ENCODE peak calls at places on chromosomes 1 and 21, in six cellular contexts. V, U, K, J, O and D are unnamed samples.

GRCh38 chr1:211066781-211067384 is 67.1 kb downstream of the KCNH1 start:
- DNase-seq in V (peak; percentile 5), U (no peak), K (no peak), J (no peak), O (no peak), D (no peak)

GRCh38 chr1:56452027-56453011 is 127.0 kb downstream of the PLPP3 start:
- DNase-seq in V (no peak), U (no peak), K (no peak), J (no peak), O (no peak), D (no peak)

GRCh38 chr1:217153361-217153760 is 430.1 kb upstream of the ESRRG start:
- DNase-seq in V (no peak), U (no peak), K (no peak), J (no peak), O (no peak), D (no peak)

GRCh38 chr1:154497026-154497806 is 4.8 kb upstream of the TDRD10 start:
- DNase-seq in V (no peak), U (no peak), K (no peak), J (no peak), O (no peak), D (no peak)

GRCh38 chr1:208381481-208381880 is 137.3 kb upstream of the PLXNA2 start:
- DNase-seq in V (no peak), U (no peak), K (no peak), J (no peak), O (no peak), D (no peak)

GRCh38 chr1:236204656-236205055 is 62.3 kb downstream of the GPR137B start:
- DNase-seq in V (no peak), U (no peak), K (no peak), J (no peak), O (no peak), D (no peak)

GRCh38 chr1:90833497-90834087 is 116.5 kb upstream of the BARHL2 start:
- DNase-seq in V (no peak), U (no peak), K (no peak), J (no peak), O (no peak), D (no peak)

GRCh38 chr1:173245892-173246291 is 38.8 kb upstream of the TNFSF4 start:
- DNase-seq in V (no peak), U (no peak), K (no peak), J (no peak), O (no peak), D (no peak)

GRCh38 chr1:10575616-10576015 is 100.9 kb downstream of the PEX14 start:
- DNase-seq in V (no peak), U (no peak), K (no peak), J (no peak), O (no peak), D (peak; percentile 42)

GRCh38 chr1:157156058-157156541 is 17.9 kb upstream of the ETV3 start:
- DNase-seq in V (peak; percentile 79), U (peak; percentile 70), K (peak; percentile 62), J (peak; percentile 90), O (peak; percentile 55), D (peak; percentile 61)

GRCh38 chr1:87588445-87588844 is 259.8 kb downstream of the LMO4 start:
- DNase-seq in V (no peak), U (no peak), K (no peak), J (no peak), O (no peak), D (no peak)

GRCh38 chr1:215143497-215143896 is 61.0 kb downstream of the KCNK2 start:
- DNase-seq in V (no peak), U (no peak), K (no peak), J (no peak), O (no peak), D (no peak)

GRCh38 chr1:82932727-82933126 is 1066.2 kb downstream of the TTLL7 start:
- DNase-seq in V (no peak), U (no peak), K (no peak), J (no peak), O (no peak), D (no peak)

GRCh38 chr1:66552829-66553228 is 18.9 kb downstream of the SGIP1 start:
- DNase-seq in V (no peak), U (no peak), K (no peak), J (no peak), O (peak; percentile 17), D (no peak)

GRCh38 chr1:150535511-150536281 is 13.5 kb upstream of the ADAMTSL4 start:
- DNase-seq in V (no peak), U (no peak), K (no peak), J (no peak), O (no peak), D (peak; percentile 70)

GRCh38 chr21:35226960-35227741 is 178.0 kb upstream of the RUNX1 start:
- DNase-seq in V (no peak), U (no peak), K (no peak), J (no peak), O (no peak), D (no peak)

GRCh38 chr1:78157162-78157561 is 111.4 kb downstream of the GIPC2 start:
- DNase-seq in V (no peak), U (no peak), K (no peak), J (no peak), O (no peak), D (no peak)

GRCh38 chr21:32712043-32712442 is 15.8 kb downstream of the SYNJ1 start:
- DNase-seq in V (no peak), U (no peak), K (no peak), J (no peak), O (no peak), D (no peak)

GRCh38 chr1:234968470-234968869 is 160.2 kb downstream of the TOMM20 start:
- DNase-seq in V (no peak), U (no peak), K (no peak), J (no peak), O (no peak), D (no peak)

GRCh38 chr21:36113647-36114428 is 21.0 kb upstream of the CBR3 start:
- DNase-seq in V (no peak), U (peak; percentile 26), K (no peak), J (no peak), O (no peak), D (no peak)

GRCh38 chr1:240946926-240947325 is 335.0 kb upstream of the GREM2 start:
- DNase-seq in V (peak; percentile 35), U (no peak), K (no peak), J (no peak), O (no peak), D (peak; percentile 22)

GRCh38 chr1:100404816-100405215 is 52.5 kb downstream of the CDC14A start:
- DNase-seq in V (no peak), U (no peak), K (no peak), J (no peak), O (no peak), D (no peak)

GRCh38 chr1:201194046-201194445 is 3.4 kb downstream of the IGFN1 start:
- DNase-seq in V (no peak), U (no peak), K (no peak), J (no peak), O (no peak), D (no peak)

GRCh38 chr1:156661932-156662587 is 15.1 kb downstream of the NES start:
- DNase-seq in V (no peak), U (no peak), K (no peak), J (no peak), O (peak; percentile 70), D (no peak)

GRCh38 chr21:19510653-19511052 is 1107.1 kb upstream of the TMPRSS15 start:
- DNase-seq in V (no peak), U (no peak), K (no peak), J (no peak), O (no peak), D (no peak)

GRCh38 chr1:111992396-111992985 is 3.0 kb upstream of the KCND3 start:
- DNase-seq in V (no peak), U (no peak), K (no peak), J (no peak), O (peak; percentile 15), D (no peak)

GRCh38 chr1:114342376-114342775 is 168.6 kb downstream of the TRIM33 start:
- DNase-seq in V (no peak), U (no peak), K (peak; percentile 23), J (no peak), O (no peak), D (no peak)

GRCh38 chr1:204410764-204411450 is 710 bp downstream of the PPP1R15B start:
- DNase-seq in V (peak; percentile 46), U (peak; percentile 29), K (no peak), J (no peak), O (peak; percentile 43), D (peak; percentile 47)

GRCh38 chr1:201346337-201346939 is 31.0 kb downstream of the TNNT2 start:
- DNase-seq in V (peak; percentile 69), U (no peak), K (no peak), J (peak; percentile 59), O (no peak), D (peak; percentile 74)

GRCh38 chr1:163661386-163661785 is 339.6 kb downstream of the NUF2 start:
- DNase-seq in V (no peak), U (no peak), K (no peak), J (no peak), O (no peak), D (no peak)

GRCh38 chr1:1121611-1122077 is 5.8 kb upstream of the C1orf159 start:
- DNase-seq in V (peak; percentile 27), U (no peak), K (no peak), J (no peak), O (no peak), D (no peak)

GRCh38 chr1:219385786-219386427 is 212.2 kb downstream of the LYPLAL1 start:
- DNase-seq in V (peak; percentile 63), U (no peak), K (no peak), J (no peak), O (peak; percentile 48), D (peak; percentile 25)

GRCh38 chr1:4375812-4376211 is 278.6 kb upstream of the AJAP1 start:
- DNase-seq in V (no peak), U (no peak), K (no peak), J (no peak), O (no peak), D (no peak)